ENCODE peak calls at places on chromosome 15, in nine cellular contexts. One of them, this sample, is unnamed.

GRCh38 chr15:70480196-70480856 is 283.0 kb downstream of the UACA start:
- DNase-seq in fibroblast of mammary gland: no peak
- DNase-seq in K562: no peak
- DNase-seq in A549: no peak
- DNase-seq in PC-3: no peak
- DNase-seq in cardiac fibroblast: no peak
- DNase-seq in lung: no peak
- DNase-seq in upper lobe of right lung: no peak
- DNase-seq in astrocyte: no peak
- DNase-seq in this sample: no peak

GRCh38 chr15:40470423-40471104 is at the start of gene CHST14:
- DNase-seq in fibroblast of mammary gland: peak; percentile 48
- DNase-seq in K562: peak; percentile 89
- DNase-seq in A549: peak; percentile 48
- DNase-seq in PC-3: peak; percentile 62
- DNase-seq in cardiac fibroblast: peak; percentile 53
- DNase-seq in lung: peak; percentile 44
- DNase-seq in upper lobe of right lung: peak; percentile 82
- DNase-seq in astrocyte: peak; percentile 23
- DNase-seq in this sample: peak; percentile 54

GRCh38 chr15:69165637-69166025 is 5.2 kb downstream of the GLCE start:
- DNase-seq in fibroblast of mammary gland: no peak
- DNase-seq in K562: no peak
- DNase-seq in A549: no peak
- DNase-seq in PC-3: no peak
- DNase-seq in cardiac fibroblast: no peak
- DNase-seq in lung: no peak
- DNase-seq in upper lobe of right lung: no peak
- DNase-seq in astrocyte: no peak
- DNase-seq in this sample: no peak

GRCh38 chr15:68316061-68316804 is 38.7 kb downstream of the FEM1B start:
- DNase-seq in fibroblast of mammary gland: no peak
- DNase-seq in K562: peak; percentile 31
- DNase-seq in A549: no peak
- DNase-seq in PC-3: peak; percentile 20
- DNase-seq in cardiac fibroblast: no peak
- DNase-seq in lung: no peak
- DNase-seq in upper lobe of right lung: peak; percentile 61
- DNase-seq in astrocyte: no peak
- DNase-seq in this sample: peak; percentile 44

GRCh38 chr15:60485365-60485764 is 6.4 kb upstream of the ICE2 start:
- DNase-seq in fibroblast of mammary gland: no peak
- DNase-seq in K562: no peak
- DNase-seq in A549: no peak
- DNase-seq in PC-3: no peak
- DNase-seq in cardiac fibroblast: no peak
- DNase-seq in lung: no peak
- DNase-seq in upper lobe of right lung: no peak
- DNase-seq in astrocyte: no peak
- DNase-seq in this sample: no peak

GRCh38 chr15:54033954-54034458 is 55.8 kb downstream of the UNC13C start:
- DNase-seq in fibroblast of mammary gland: no peak
- DNase-seq in K562: no peak
- DNase-seq in A549: no peak
- DNase-seq in PC-3: no peak
- DNase-seq in cardiac fibroblast: no peak
- DNase-seq in lung: no peak
- DNase-seq in upper lobe of right lung: no peak
- DNase-seq in astrocyte: no peak
- DNase-seq in this sample: no peak

GRCh38 chr15:78418239-78418638 is 19.8 kb upstream of the IREB2 start:
- DNase-seq in fibroblast of mammary gland: no peak
- DNase-seq in K562: no peak
- DNase-seq in A549: no peak
- DNase-seq in PC-3: peak; percentile 49
- DNase-seq in cardiac fibroblast: peak; percentile 42
- DNase-seq in lung: no peak
- DNase-seq in upper lobe of right lung: no peak
- DNase-seq in astrocyte: peak; percentile 18
- DNase-seq in this sample: no peak

GRCh38 chr15:35583863-35584528 is 38.0 kb upstream of the DPH6 start:
- DNase-seq in fibroblast of mammary gland: peak; percentile 44
- DNase-seq in K562: no peak
- DNase-seq in A549: no peak
- DNase-seq in PC-3: no peak
- DNase-seq in cardiac fibroblast: no peak
- DNase-seq in lung: no peak
- DNase-seq in upper lobe of right lung: no peak
- DNase-seq in astrocyte: peak; percentile 65
- DNase-seq in this sample: no peak

GRCh38 chr15:68114356-68114755 is 60.2 kb downstream of the PIAS1 start:
- DNase-seq in fibroblast of mammary gland: peak; percentile 30
- DNase-seq in K562: no peak
- DNase-seq in A549: no peak
- DNase-seq in PC-3: no peak
- DNase-seq in cardiac fibroblast: peak; percentile 47
- DNase-seq in lung: no peak
- DNase-seq in upper lobe of right lung: no peak
- DNase-seq in astrocyte: peak; percentile 42
- DNase-seq in this sample: no peak

GRCh38 chr15:74420193-74420905 is 13.4 kb downstream of the SEMA7A start:
- DNase-seq in fibroblast of mammary gland: no peak
- DNase-seq in K562: no peak
- DNase-seq in A549: no peak
- DNase-seq in PC-3: peak; percentile 67
- DNase-seq in cardiac fibroblast: peak; percentile 35
- DNase-seq in lung: no peak
- DNase-seq in upper lobe of right lung: no peak
- DNase-seq in astrocyte: no peak
- DNase-seq in this sample: no peak

GRCh38 chr15:51600114-51600513 is 22.5 kb downstream of the DMXL2 start:
- DNase-seq in fibroblast of mammary gland: peak; percentile 57
- DNase-seq in K562: no peak
- DNase-seq in A549: no peak
- DNase-seq in PC-3: peak; percentile 78
- DNase-seq in cardiac fibroblast: peak; percentile 41
- DNase-seq in lung: no peak
- DNase-seq in upper lobe of right lung: no peak
- DNase-seq in astrocyte: peak; percentile 35
- DNase-seq in this sample: no peak

GRCh38 chr15:32859246-32859645 is 141.4 kb downstream of the GREM1 start:
- DNase-seq in fibroblast of mammary gland: no peak
- DNase-seq in K562: no peak
- DNase-seq in A549: no peak
- DNase-seq in PC-3: no peak
- DNase-seq in cardiac fibroblast: no peak
- DNase-seq in lung: no peak
- DNase-seq in upper lobe of right lung: no peak
- DNase-seq in astrocyte: no peak
- DNase-seq in this sample: no peak

GRCh38 chr15:50113187-50113505 is 5.9 kb downstream of the ATP8B4 start:
- DNase-seq in fibroblast of mammary gland: no peak
- DNase-seq in K562: no peak
- DNase-seq in A549: no peak
- DNase-seq in PC-3: no peak
- DNase-seq in cardiac fibroblast: no peak
- DNase-seq in lung: no peak
- DNase-seq in upper lobe of right lung: no peak
- DNase-seq in astrocyte: no peak
- DNase-seq in this sample: no peak
- H3K4me3 ChIP-seq in fibroblast of mammary gland: no peak overlapping the region
- H3K4me3 ChIP-seq in K562: no peak overlapping the region
- H3K4me3 ChIP-seq in A549: no peak overlapping the region
- H3K4me3 ChIP-seq in PC-3: no peak overlapping the region
- H3K4me3 ChIP-seq in cardiac fibroblast: no peak overlapping the region
- H3K4me3 ChIP-seq in lung: no peak overlapping the region
- H3K4me3 ChIP-seq in upper lobe of right lung: peak overlapping the region; percentile 14
- H3K4me3 ChIP-seq in astrocyte: no peak overlapping the region
- H3K4me3 ChIP-seq in this sample: no peak overlapping the region

GRCh38 chr15:65789105-65789504 is 3.0 kb downstream of the DENND4A start:
- DNase-seq in fibroblast of mammary gland: no peak
- DNase-seq in K562: no peak
- DNase-seq in A549: no peak
- DNase-seq in PC-3: no peak
- DNase-seq in cardiac fibroblast: no peak
- DNase-seq in lung: no peak
- DNase-seq in upper lobe of right lung: no peak
- DNase-seq in astrocyte: no peak
- DNase-seq in this sample: no peak
- H3K4me3 ChIP-seq in fibroblast of mammary gland: no peak overlapping the region
- H3K4me3 ChIP-seq in K562: no peak overlapping the region
- H3K4me3 ChIP-seq in A549: no peak overlapping the region
- H3K4me3 ChIP-seq in PC-3: no peak overlapping the region
- H3K4me3 ChIP-seq in cardiac fibroblast: no peak overlapping the region
- H3K4me3 ChIP-seq in lung: no peak overlapping the region
- H3K4me3 ChIP-seq in upper lobe of right lung: no peak overlapping the region
- H3K4me3 ChIP-seq in astrocyte: no peak overlapping the region
- H3K4me3 ChIP-seq in this sample: no peak overlapping the region

GRCh38 chr15:99731336-99732267 is 1.6 kb downstream of the LYSMD4 start:
- DNase-seq in fibroblast of mammary gland: no peak
- DNase-seq in K562: no peak
- DNase-seq in A549: no peak
- DNase-seq in PC-3: no peak
- DNase-seq in cardiac fibroblast: no peak
- DNase-seq in lung: no peak
- DNase-seq in upper lobe of right lung: no peak
- DNase-seq in astrocyte: no peak
- DNase-seq in this sample: no peak
- H3K4me3 ChIP-seq in fibroblast of mammary gland: peak overlapping the region; percentile 71
- H3K4me3 ChIP-seq in K562: no peak overlapping the region
- H3K4me3 ChIP-seq in A549: no peak overlapping the region
- H3K4me3 ChIP-seq in PC-3: peak overlapping the region; percentile 91
- H3K4me3 ChIP-seq in cardiac fibroblast: peak overlapping the region; percentile 82
- H3K4me3 ChIP-seq in lung: peak overlapping the region; percentile 21
- H3K4me3 ChIP-seq in upper lobe of right lung: peak overlapping the region; percentile 96
- H3K4me3 ChIP-seq in astrocyte: peak overlapping the region; percentile 71
- H3K4me3 ChIP-seq in this sample: peak overlapping the region; percentile 71

DNA sequence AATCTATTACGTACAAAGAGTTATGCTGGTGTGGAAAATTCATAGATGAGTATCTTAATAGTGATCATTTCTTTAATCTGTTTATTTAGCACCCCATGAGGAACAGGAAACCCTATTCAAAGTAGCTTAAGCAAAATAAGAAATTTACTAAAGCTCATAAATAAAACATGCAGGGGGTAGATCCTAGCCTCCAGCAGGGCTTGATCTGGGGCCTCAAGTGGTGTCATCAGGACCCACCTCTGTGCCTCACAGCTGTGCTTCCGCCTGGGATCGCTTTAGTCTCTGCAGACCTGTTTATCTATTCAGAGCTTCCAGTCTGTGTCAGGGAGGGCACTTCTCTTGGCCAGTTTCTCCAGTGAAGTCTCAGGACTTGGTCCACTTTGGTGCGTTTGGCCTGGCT is 171.0 kb upstream of the SLC24A5 start:
- DNase-seq in fibroblast of mammary gland: no peak
- DNase-seq in K562: no peak
- DNase-seq in A549: no peak
- DNase-seq in PC-3: no peak
- DNase-seq in cardiac fibroblast: no peak
- DNase-seq in lung: no peak
- DNase-seq in upper lobe of right lung: no peak
- DNase-seq in astrocyte: no peak
- DNase-seq in this sample: no peak
- H3K4me3 ChIP-seq in fibroblast of mammary gland: no peak overlapping the region
- H3K4me3 ChIP-seq in K562: no peak overlapping the region
- H3K4me3 ChIP-seq in A549: no peak overlapping the region
- H3K4me3 ChIP-seq in PC-3: no peak overlapping the region
- H3K4me3 ChIP-seq in cardiac fibroblast: no peak overlapping the region
- H3K4me3 ChIP-seq in lung: no peak overlapping the region
- H3K4me3 ChIP-seq in upper lobe of right lung: no peak overlapping the region
- H3K4me3 ChIP-seq in astrocyte: no peak overlapping the region
- H3K4me3 ChIP-seq in this sample: no peak overlapping the region

GRCh38 chr15:83446904-83447708 is at the start of gene SH3GL3:
- DNase-seq in fibroblast of mammary gland: peak; percentile 61
- DNase-seq in K562: peak; percentile 82
- DNase-seq in A549: peak; percentile 63
- DNase-seq in PC-3: peak; percentile 81
- DNase-seq in cardiac fibroblast: peak; percentile 67
- DNase-seq in lung: peak; percentile 84
- DNase-seq in upper lobe of right lung: peak; percentile 92
- DNase-seq in astrocyte: peak; percentile 79
- DNase-seq in this sample: peak; percentile 87
- H3K4me3 ChIP-seq in fibroblast of mammary gland: peak within 1 kb of the TSS; percentile 37
- H3K4me3 ChIP-seq in K562: peak within 1 kb of the TSS; percentile 62
- H3K4me3 ChIP-seq in A549: peak within 1 kb of the TSS; percentile 64
- H3K4me3 ChIP-seq in PC-3: peak within 1 kb of the TSS; percentile 79
- H3K4me3 ChIP-seq in cardiac fibroblast: peak within 1 kb of the TSS; percentile 46
- H3K4me3 ChIP-seq in lung: peak within 1 kb of the TSS; percentile 39
- H3K4me3 ChIP-seq in upper lobe of right lung: peak within 1 kb of the TSS; percentile 49
- H3K4me3 ChIP-seq in astrocyte: peak within 1 kb of the TSS; percentile 52
- H3K4me3 ChIP-seq in this sample: peak within 1 kb of the TSS; percentile 63

This sample was measured in HAP-1.